ENCODE peak calls at places on chromosomes 6 and 20, in four cellular contexts. One of them, this sample, is unnamed.

GRCh38 chr20:31943052-31943471 is 8.8 kb downstream of the PDRG1 start:
- DNase-seq in IMR-90: no peak
- DNase-seq in epithelial cell of esophagus: no peak
- DNase-seq in H9: no peak
- DNase-seq in this sample: no peak

GRCh38 chr20:32539817-32540675 is 45.1 kb downstream of the NOL4L start:
- DNase-seq in IMR-90: no peak
- DNase-seq in epithelial cell of esophagus: peak
- DNase-seq in H9: no peak
- DNase-seq in this sample: no peak

GRCh38 chr20:46905364-46906125 is 10.9 kb downstream of the EYA2 start:
- DNase-seq in IMR-90: no peak
- DNase-seq in epithelial cell of esophagus: no peak
- DNase-seq in H9: no peak
- DNase-seq in this sample: peak

GRCh38 chr6:7745942-7746341 is 20.0 kb downstream of the BMP6 start:
- DNase-seq in IMR-90: no peak
- DNase-seq in epithelial cell of esophagus: no peak
- DNase-seq in H9: no peak
- DNase-seq in this sample: no peak

GRCh38 chr6:41504526-41505021 is 41.6 kb upstream of the FOXP4 start:
- DNase-seq in IMR-90: peak
- DNase-seq in epithelial cell of esophagus: no peak
- DNase-seq in H9: no peak
- DNase-seq in this sample: no peak

GRCh38 chr6:14799928-14800327 is 445.9 kb upstream of the JARID2 start:
- DNase-seq in IMR-90: peak
- DNase-seq in epithelial cell of esophagus: peak
- DNase-seq in H9: peak
- DNase-seq in this sample: peak

GRCh38 chr20:35010405-35011192 is 54.9 kb downstream of the MYH7B start:
- DNase-seq in IMR-90: no peak
- DNase-seq in epithelial cell of esophagus: no peak
- DNase-seq in H9: peak
- DNase-seq in this sample: no peak

GRCh38 chr6:118825661-118826060 is 68.3 kb upstream of the ASF1A start:
- DNase-seq in IMR-90: no peak
- DNase-seq in epithelial cell of esophagus: peak
- DNase-seq in H9: no peak
- DNase-seq in this sample: no peak

GRCh38 chr6:158654498-158654897 is 4.6 kb downstream of the SYTL3 start:
- DNase-seq in IMR-90: peak
- DNase-seq in epithelial cell of esophagus: peak
- DNase-seq in H9: no peak
- DNase-seq in this sample: peak

GRCh38 chr6:1130692-1131091 is 181.2 kb upstream of the FOXQ1 start:
- DNase-seq in IMR-90: no peak
- DNase-seq in epithelial cell of esophagus: no peak
- DNase-seq in H9: no peak
- DNase-seq in this sample: no peak

GRCh38 chr20:15564981-15565380 is 1008.3 kb downstream of the KIF16B start:
- DNase-seq in IMR-90: no peak
- DNase-seq in epithelial cell of esophagus: no peak
- DNase-seq in H9: no peak
- DNase-seq in this sample: no peak

GRCh38 chr6:70494833-70495232 is 71.9 kb upstream of the SDHAF4 start:
- DNase-seq in IMR-90: no peak
- DNase-seq in epithelial cell of esophagus: no peak
- DNase-seq in H9: no peak
- DNase-seq in this sample: no peak

GRCh38 chr6:7050911-7051779 is 56.6 kb upstream of the RREB1 start:
- DNase-seq in IMR-90: peak
- DNase-seq in epithelial cell of esophagus: peak
- DNase-seq in H9: peak
- DNase-seq in this sample: peak

GRCh38 chr6:153727910-153728309 is 311.1 kb upstream of the OPRM1 start:
- DNase-seq in IMR-90: no peak
- DNase-seq in epithelial cell of esophagus: peak
- DNase-seq in H9: no peak
- DNase-seq in this sample: peak

GRCh38 chr6:52539607-52540006 is 37.3 kb downstream of the TRAM2 start:
- DNase-seq in IMR-90: peak
- DNase-seq in epithelial cell of esophagus: no peak
- DNase-seq in H9: no peak
- DNase-seq in this sample: no peak

GRCh38 chr20:10306440-10307358 is 88.1 kb downstream of the SNAP25 start:
- DNase-seq in IMR-90: peak
- DNase-seq in epithelial cell of esophagus: peak
- DNase-seq in H9: no peak
- DNase-seq in this sample: no peak

GRCh38 chr6:67877288-67877687 is 757.8 kb upstream of the ADGRB3 start:
- DNase-seq in IMR-90: no peak
- DNase-seq in epithelial cell of esophagus: no peak
- DNase-seq in H9: no peak
- DNase-seq in this sample: no peak

GRCh38 chr6:134636221-134636830 is 313.6 kb downstream of the ALDH8A1 start:
- DNase-seq in IMR-90: peak
- DNase-seq in epithelial cell of esophagus: peak
- DNase-seq in H9: no peak
- DNase-seq in this sample: no peak

GRCh38 chr6:94468830-94469229 is 1049.5 kb upstream of the EPHA7 start:
- DNase-seq in IMR-90: no peak
- DNase-seq in epithelial cell of esophagus: no peak
- DNase-seq in H9: peak
- DNase-seq in this sample: no peak

GRCh38 chr6:54206510-54206909 is 95.3 kb downstream of the MLIP start:
- DNase-seq in IMR-90: no peak
- DNase-seq in epithelial cell of esophagus: peak
- DNase-seq in H9: no peak
- DNase-seq in this sample: no peak

GRCh38 chr6:161722394-161722793 is 448.5 kb upstream of the AGPAT4 start:
- DNase-seq in IMR-90: no peak
- DNase-seq in epithelial cell of esophagus: no peak
- DNase-seq in H9: no peak
- DNase-seq in this sample: no peak

GRCh38 chr6:25692472-25692871 is 40.5 kb downstream of the SCGN start:
- DNase-seq in IMR-90: no peak
- DNase-seq in epithelial cell of esophagus: no peak
- DNase-seq in H9: no peak
- DNase-seq in this sample: no peak

GRCh38 chr20:48718914-48719578 is 108.8 kb downstream of the PREX1 start:
- DNase-seq in IMR-90: no peak
- DNase-seq in epithelial cell of esophagus: no peak
- DNase-seq in H9: no peak
- DNase-seq in this sample: no peak

GRCh38 chr6:110529907-110530306 is 53.5 kb upstream of the SLC22A16 start:
- DNase-seq in IMR-90: peak
- DNase-seq in epithelial cell of esophagus: no peak
- DNase-seq in H9: no peak
- DNase-seq in this sample: no peak

GRCh38 chr6:109076421-109076820 is 18.2 kb downstream of the SESN1 start:
- DNase-seq in IMR-90: no peak
- DNase-seq in epithelial cell of esophagus: peak
- DNase-seq in H9: no peak
- DNase-seq in this sample: no peak

GRCh38 chr6:44254201-44254956 is 2.9 kb downstream of the SLC35B2 start:
- DNase-seq in IMR-90: no peak
- DNase-seq in epithelial cell of esophagus: no peak
- DNase-seq in H9: peak
- DNase-seq in this sample: no peak

GRCh38 chr6:156827382-156827781 is 50.2 kb downstream of the ARID1B start:
- DNase-seq in IMR-90: no peak
- DNase-seq in epithelial cell of esophagus: no peak
- DNase-seq in H9: no peak
- DNase-seq in this sample: peak

GRCh38 chr6:111521497-111522275 is 38.7 kb upstream of the REV3L start:
- DNase-seq in IMR-90: peak
- DNase-seq in epithelial cell of esophagus: no peak
- DNase-seq in H9: no peak
- DNase-seq in this sample: no peak

GRCh38 chr20:40233401-40233800 is 455.6 kb downstream of the MAFB start:
- DNase-seq in IMR-90: no peak
- DNase-seq in epithelial cell of esophagus: no peak
- DNase-seq in H9: no peak
- DNase-seq in this sample: no peak

GRCh38 chr6:168468046-168468445 is 27.1 kb downstream of the SMOC2 start:
- DNase-seq in IMR-90: no peak
- DNase-seq in epithelial cell of esophagus: no peak
- DNase-seq in H9: no peak
- DNase-seq in this sample: no peak

GRCh38 chr6:81792826-81793225 is 40.3 kb upstream of the TENT5A start:
- DNase-seq in IMR-90: no peak
- DNase-seq in epithelial cell of esophagus: no peak
- DNase-seq in H9: no peak
- DNase-seq in this sample: no peak

GRCh38 chr20:19802492-19803158 is 44.6 kb downstream of the RIN2 start:
- DNase-seq in IMR-90: peak
- DNase-seq in epithelial cell of esophagus: peak
- DNase-seq in H9: peak
- DNase-seq in this sample: peak
- TF ChIP-seq CTCF in IMR-90: peak
- TF ChIP-seq CTCF in epithelial cell of esophagus: peak
- TF ChIP-seq CTCF in H9: peak
- TF ChIP-seq CTCF in this sample: peak

DNA sequence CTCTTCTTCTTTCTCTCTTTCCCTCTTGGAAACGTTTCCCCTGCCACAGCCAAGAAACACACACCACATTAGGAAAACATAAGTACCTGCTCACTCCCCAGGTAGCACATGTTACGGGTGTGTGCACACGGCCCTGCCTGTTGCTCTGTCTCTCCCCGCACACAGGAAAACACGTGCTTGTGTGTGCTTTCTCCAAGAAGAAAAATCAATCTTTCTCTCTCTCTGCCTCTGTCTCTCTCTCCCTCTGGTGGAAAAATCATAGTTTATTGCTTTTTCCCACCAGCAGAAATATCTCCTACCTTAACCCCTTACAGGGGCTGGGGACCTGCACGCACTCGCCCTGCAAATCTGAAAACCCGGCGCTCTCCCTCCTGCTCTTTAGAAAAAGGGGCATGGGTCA is 102.3 kb downstream of the EDN3 start:
- DNase-seq in IMR-90: no peak
- DNase-seq in epithelial cell of esophagus: peak
- DNase-seq in H9: no peak
- DNase-seq in this sample: no peak
- TF ChIP-seq CTCF in IMR-90: no peak
- TF ChIP-seq CTCF in epithelial cell of esophagus: no peak
- TF ChIP-seq CTCF in H9: no peak
- TF ChIP-seq CTCF in this sample: no peak

DNA sequence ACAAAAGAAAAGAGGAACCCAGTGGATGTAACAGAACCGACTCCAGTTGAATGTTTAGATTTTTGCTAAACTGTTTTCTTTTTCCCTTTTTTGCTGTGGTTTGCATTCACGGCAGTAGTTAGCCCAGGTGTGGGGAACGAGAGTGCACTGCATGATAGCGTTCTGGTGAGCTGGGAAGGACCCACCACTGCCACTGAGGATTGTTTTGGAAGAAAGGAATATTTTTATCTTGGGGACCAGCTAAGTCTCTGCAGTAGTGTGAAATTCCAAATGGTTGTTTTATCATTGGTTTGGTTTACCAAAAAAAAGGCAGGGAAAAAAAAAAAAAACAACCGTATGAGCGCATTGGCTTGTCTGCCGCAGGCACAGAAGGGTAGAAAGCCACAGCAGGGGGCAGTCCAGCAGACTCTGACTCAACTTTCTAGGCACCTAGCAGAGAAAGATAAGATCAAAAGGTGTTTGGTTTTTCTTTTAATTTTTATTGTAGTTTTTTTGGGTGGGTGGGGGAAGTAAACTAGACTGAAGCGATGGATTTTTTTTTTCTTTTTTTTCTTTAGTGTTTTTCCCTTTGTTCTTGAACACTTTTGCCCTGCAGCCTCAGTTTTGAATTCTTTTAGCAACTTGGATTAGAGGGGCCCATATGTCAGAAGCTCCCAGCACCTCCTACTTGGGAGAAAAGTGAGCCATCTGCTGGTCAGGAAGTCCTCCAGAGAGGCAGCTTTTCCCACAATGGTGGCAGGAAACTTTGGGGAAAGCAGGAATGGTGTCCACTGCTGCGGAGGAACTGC is 13.5 kb upstream of the RAB5IF start:
- DNase-seq in IMR-90: peak
- DNase-seq in epithelial cell of esophagus: peak
- DNase-seq in H9: peak
- DNase-seq in this sample: peak
- TF ChIP-seq CTCF in IMR-90: peak
- TF ChIP-seq CTCF in epithelial cell of esophagus: peak
- TF ChIP-seq CTCF in H9: peak
- TF ChIP-seq CTCF in this sample: peak

DNA sequence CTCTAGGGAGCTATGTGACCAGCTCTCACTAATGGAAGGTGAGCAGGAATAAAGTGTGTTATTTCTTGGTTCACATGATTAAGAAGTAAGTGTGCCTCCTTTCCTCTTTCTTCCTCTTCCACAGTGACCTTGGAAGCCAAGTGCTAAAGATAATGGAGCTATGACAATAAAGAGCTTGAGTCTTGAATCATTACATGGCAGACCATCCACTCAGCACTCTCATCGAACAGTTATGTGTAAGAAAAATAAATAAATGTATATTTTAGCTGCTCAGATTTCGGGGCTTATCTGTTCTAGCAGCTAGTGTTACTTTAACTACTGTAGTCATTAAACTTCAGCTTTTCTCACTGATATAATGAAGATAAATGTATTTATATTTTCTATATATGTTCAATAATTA is 72.9 kb downstream of the HDGFL1 start:
- DNase-seq in IMR-90: peak
- DNase-seq in epithelial cell of esophagus: no peak
- DNase-seq in H9: no peak
- DNase-seq in this sample: no peak
- TF ChIP-seq CTCF in IMR-90: no peak
- TF ChIP-seq CTCF in epithelial cell of esophagus: no peak
- TF ChIP-seq CTCF in H9: no peak
- TF ChIP-seq CTCF in this sample: no peak

GRCh38 chr20:19880256-19881079 is 122.4 kb downstream of the RIN2 start:
- DNase-seq in IMR-90: peak
- DNase-seq in epithelial cell of esophagus: peak
- DNase-seq in H9: no peak
- DNase-seq in this sample: peak
- TF ChIP-seq CTCF in IMR-90: no peak
- TF ChIP-seq CTCF in epithelial cell of esophagus: no peak
- TF ChIP-seq CTCF in H9: no peak
- TF ChIP-seq CTCF in this sample: no peak

DNA sequence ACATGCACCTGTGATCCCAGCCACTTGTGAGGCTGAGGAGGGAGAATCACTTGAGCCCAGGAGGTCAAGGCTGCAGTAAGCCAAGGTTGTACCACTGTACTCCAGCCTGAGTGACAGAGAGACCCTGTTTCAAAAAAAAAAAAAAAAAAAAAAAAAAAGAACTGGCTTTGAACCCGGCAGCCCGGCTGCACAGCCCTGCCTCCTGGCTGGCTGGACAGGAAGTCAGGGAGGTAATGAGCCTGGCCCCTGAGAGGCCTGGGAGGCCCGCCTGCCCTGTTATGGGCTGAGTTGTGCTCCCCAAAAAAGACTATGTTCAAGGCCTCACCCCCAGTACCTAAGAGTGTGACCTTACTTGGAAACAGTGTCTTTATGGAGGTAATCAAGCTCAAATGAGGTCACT is 65.6 kb downstream of the ABHD12 start:
- DNase-seq in IMR-90: no peak
- DNase-seq in epithelial cell of esophagus: no peak
- DNase-seq in H9: no peak
- DNase-seq in this sample: no peak
- TF ChIP-seq CTCF in IMR-90: no peak
- TF ChIP-seq CTCF in epithelial cell of esophagus: no peak
- TF ChIP-seq CTCF in H9: no peak
- TF ChIP-seq CTCF in this sample: no peak